ENCODE peak calls at places on chromosomes 11 and 22, in seven cellular contexts. V is epithelial cell of esophagus, F is IMR-90, C is heart left ventricle, M is DMS53, T is endothelial cell of umbilical vein, Q is M059J. A is an unnamed sample.

GRCh38 chr22:43643362-43643761 is 168.7 kb downstream of the EFCAB6 start:
- DNase-seq in Q (no peak), T (no peak), C (no peak), M (peak), V (no peak), F (no peak), A (no peak)

GRCh38 chr11:128503231-128503991 is 83.9 kb downstream of the ETS1 start:
- DNase-seq in C (no peak), Q (peak), F (peak), V (peak), M (no peak), T (peak), A (peak)

GRCh38 chr11:124942446-124943202 is 6.8 kb upstream of the HEPACAM start:
- DNase-seq in V (no peak), T (no peak), Q (no peak), M (no peak), C (no peak), F (no peak), A (no peak)

GRCh38 chr11:1559103-1559951 is 12.7 kb downstream of the DUSP8 start:
- DNase-seq in T (no peak), Q (peak), V (peak), M (peak), C (peak), F (peak), A (peak)

GRCh38 chr22:24146791-24147353 is 34.4 kb upstream of the SUSD2 start:
- DNase-seq in F (peak), T (peak), M (peak), C (peak), Q (peak), V (no peak), A (peak)

GRCh38 chr22:22745225-22746060 is 101.0 kb downstream of the GGTLC2 start:
- DNase-seq in V (peak), Q (no peak), F (peak), M (peak), C (no peak), T (no peak), A (no peak)

GRCh38 chr11:844693-845644 is 2.3 kb downstream of the TSPAN4 start:
- DNase-seq in F (peak), C (peak), Q (peak), T (peak), V (peak), M (no peak), A (peak)

GRCh38 chr22:49046546-49047305 is 780.9 kb downstream of the BRD1 start:
- DNase-seq in V (no peak), C (peak), M (no peak), Q (peak), T (no peak), F (no peak), A (no peak)

GRCh38 chr11:19602906-19603305 is 109.7 kb upstream of the NAV2 start:
- DNase-seq in V (no peak), T (no peak), F (no peak), M (no peak), C (no peak), Q (peak), A (no peak)